ENCODE peak calls at places on chromosomes 5 and 9, in six cellular contexts. J is activated T-cell treated with anti-CD3 and anti-CD28 coated beads for 1 hour, W is A549, S is cardiac muscle cell, V is progenitor cell of endocrine pancreas, H is endothelial cell. Q is an unnamed sample.
A peak's percentile ranks its signal among the peaks of the same experiment; 100 is the strongest.

GRCh38 chr9:125189011-125189360 is 617 bp downstream of the PPP6C start:
- DNase-seq in J (peak; percentile 27), W (no peak), S (no peak), V (peak; percentile 10), H (peak; percentile 45), Q (peak; percentile 18)

GRCh38 chr5:167442922-167443321 is 848.5 kb upstream of the WWC1 start:
- DNase-seq in J (no peak), W (no peak), S (peak; percentile 0), V (no peak), H (no peak), Q (no peak)

GRCh38 chr5:17743580-17744435 is 109.5 kb downstream of the TAF11L14 start:
- DNase-seq in J (no peak), W (peak; percentile 31), S (peak; percentile 18), V (no peak), H (no peak), Q (no peak)

GRCh38 chr5:28808967-28809810 is 1770.8 kb upstream of the CDH9 start:
- DNase-seq in J (no peak), W (no peak), S (no peak), V (no peak), H (no peak), Q (no peak)

GRCh38 chr9:131165523-131165922 is 40.1 kb downstream of the NUP214 start:
- DNase-seq in J (no peak), W (no peak), S (no peak), V (no peak), H (no peak), Q (no peak)

GRCh38 chr9:71157731-71158130 is 36.3 kb upstream of the TRPM3 start:
- DNase-seq in J (no peak), W (no peak), S (no peak), V (no peak), H (no peak), Q (peak; percentile 90)

GRCh38 chr5:109511980-109512744 is 102.4 kb upstream of the PJA2 start:
- DNase-seq in J (no peak), W (no peak), S (no peak), V (no peak), H (no peak), Q (peak; percentile 44)

GRCh38 chr9:21326526-21327139 is 8.6 kb downstream of the KLHL9 start:
- DNase-seq in J (no peak), W (peak; percentile 42), S (peak; percentile 56), V (no peak), H (no peak), Q (peak; percentile 0)

GRCh38 chr5:170278611-170279500 is 18.7 kb downstream of the LCP2 start:
- DNase-seq in J (peak; percentile 71), W (no peak), S (peak; percentile 12), V (no peak), H (peak; percentile 46), Q (peak; percentile 26)

GRCh38 chr5:172004824-172005237 is 1.6 kb downstream of the FBXW11 start:
- DNase-seq in J (no peak), W (peak; percentile 17), S (peak; percentile 11), V (no peak), H (no peak), Q (no peak)

GRCh38 chr5:167057665-167058064 is 1233.8 kb upstream of the WWC1 start:
- DNase-seq in J (no peak), W (no peak), S (peak; percentile 80), V (no peak), H (no peak), Q (no peak)

GRCh38 chr9:14270358-14271077 is 43.4 kb downstream of the NFIB start:
- DNase-seq in J (no peak), W (no peak), S (peak; percentile 60), V (no peak), H (no peak), Q (peak; percentile 95)

GRCh38 chr9:128455849-128456612 is at the start of gene ODF2:
- DNase-seq in J (peak; percentile 99), W (peak; percentile 96), S (peak; percentile 97), V (peak; percentile 97), H (peak; percentile 99), Q (peak; percentile 97)

GRCh38 chr9:121822093-121823085 is 171.0 kb downstream of the DAB2IP start:
- DNase-seq in J (no peak), W (no peak), S (no peak), V (no peak), H (no peak), Q (no peak)

GRCh38 chr5:168123853-168124528 is 167.5 kb upstream of the WWC1 start:
- DNase-seq in J (no peak), W (no peak), S (no peak), V (no peak), H (no peak), Q (no peak)

GRCh38 chr5:167049043-167049663 is 1242.3 kb upstream of the WWC1 start:
- DNase-seq in J (no peak), W (peak; percentile 44), S (peak; percentile 74), V (peak; percentile 14), H (peak; percentile 52), Q (peak; percentile 60)

GRCh38 chr9:127612993-127613954 is 1.2 kb downstream of the STXBP1 start:
- DNase-seq in J (peak; percentile 14), W (peak; percentile 56), S (peak; percentile 57), V (peak; percentile 19), H (peak; percentile 65), Q (peak; percentile 60)

GRCh38 chr9:133739408-133740280 is 1.5 kb upstream of the SARDH start:
- DNase-seq in J (no peak), W (no peak), S (no peak), V (no peak), H (no peak), Q (no peak)

GRCh38 chr9:116494815-116495634 is 192.1 kb upstream of the TRIM32 start:
- DNase-seq in J (peak; percentile 6), W (peak; percentile 32), S (no peak), V (no peak), H (peak; percentile 27), Q (peak; percentile 37)

GRCh38 chr9:95336281-95336680 is 18.8 kb upstream of the FANCC start:
- DNase-seq in J (peak; percentile 23), W (peak; percentile 49), S (peak; percentile 26), V (no peak), H (no peak), Q (no peak)

GRCh38 chr9:93268551-93269314 is 84.8 kb downstream of the WNK2 start:
- DNase-seq in J (peak; percentile 21), W (no peak), S (no peak), V (peak; percentile 59), H (no peak), Q (no peak)

GRCh38 chr5:108345541-108346171 is 36.2 kb downstream of the FBXL17 start:
- DNase-seq in J (no peak), W (peak; percentile 57), S (peak; percentile 71), V (no peak), H (no peak), Q (peak; percentile 54)

GRCh38 chr5:76601470-76601869 is 21.7 kb downstream of the F2RL2 start:
- DNase-seq in J (no peak), W (peak; percentile 75), S (peak; percentile 89), V (no peak), H (peak; percentile 29), Q (peak; percentile 42)

GRCh38 chr5:1008451-1009358 is at the start of gene NKD2:
- DNase-seq in J (peak; percentile 21), W (peak; percentile 29), S (peak; percentile 29), V (peak; percentile 72), H (peak; percentile 75), Q (no peak)

GRCh38 chr9:135074354-135075233 is 12.9 kb upstream of the OLFM1 start:
- DNase-seq in J (no peak), W (no peak), S (no peak), V (no peak), H (no peak), Q (no peak)

GRCh38 chr9:87872079-87872624 is 10.5 kb upstream of the SPATA31E1 start:
- DNase-seq in J (no peak), W (no peak), S (peak; percentile 41), V (no peak), H (no peak), Q (no peak)

GRCh38 chr9:15220658-15221310 is 86.2 kb downstream of the TTC39B start:
- DNase-seq in J (no peak), W (no peak), S (peak; percentile 19), V (no peak), H (no peak), Q (no peak)

GRCh38 chr5:28344803-28345433 is 1306.5 kb upstream of the CDH9 start:
- DNase-seq in J (no peak), W (peak; percentile 45), S (peak; percentile 67), V (no peak), H (peak; percentile 32), Q (peak; percentile 62)